ENCODE peak calls at places on chromosomes 7 and 10, in six cellular contexts. One of them, this sample, is unnamed.
A peak's percentile ranks its signal among the peaks of the same experiment; 100 is the strongest.

GRCh38 chr10:5951721-5952407 is 25.5 kb downstream of the IL15RA start:
- DNase-seq in cardiac muscle cell: no peak
- DNase-seq in pancreas: no peak
- DNase-seq in SK-N-SH: no peak
- DNase-seq in HCT116: no peak
- DNase-seq in MM.1S: no peak
- DNase-seq in this sample: no peak

GRCh38 chr7:23211542-23211941 is 29.7 kb downstream of the NUP42 start:
- DNase-seq in cardiac muscle cell: no peak
- DNase-seq in pancreas: no peak
- DNase-seq in SK-N-SH: no peak
- DNase-seq in HCT116: no peak
- DNase-seq in MM.1S: no peak
- DNase-seq in this sample: no peak

GRCh38 chr7:134691820-134692705 is 45.4 kb downstream of the BPGM start:
- DNase-seq in cardiac muscle cell: peak; percentile 85
- DNase-seq in pancreas: no peak
- DNase-seq in SK-N-SH: no peak
- DNase-seq in HCT116: no peak
- DNase-seq in MM.1S: no peak
- DNase-seq in this sample: peak; percentile 66

GRCh38 chr7:16264436-16265183 is 156.7 kb downstream of the CRPPA start:
- DNase-seq in cardiac muscle cell: no peak
- DNase-seq in pancreas: no peak
- DNase-seq in SK-N-SH: no peak
- DNase-seq in HCT116: no peak
- DNase-seq in MM.1S: no peak
- DNase-seq in this sample: no peak

GRCh38 chr7:140049339-140050024 is 13.3 kb downstream of the PARP12 start:
- DNase-seq in cardiac muscle cell: peak; percentile 22
- DNase-seq in pancreas: no peak
- DNase-seq in SK-N-SH: no peak
- DNase-seq in HCT116: no peak
- DNase-seq in MM.1S: peak; percentile 76
- DNase-seq in this sample: no peak

GRCh38 chr7:101983147-101983811 is 165.9 kb downstream of the CUX1 start:
- DNase-seq in cardiac muscle cell: no peak
- DNase-seq in pancreas: no peak
- DNase-seq in SK-N-SH: no peak
- DNase-seq in HCT116: no peak
- DNase-seq in MM.1S: no peak
- DNase-seq in this sample: no peak

GRCh38 chr7:15839415-15840100 is 153.1 kb upstream of the MEOX2 start:
- DNase-seq in cardiac muscle cell: peak; percentile 76
- DNase-seq in pancreas: no peak
- DNase-seq in SK-N-SH: peak; percentile 15
- DNase-seq in HCT116: no peak
- DNase-seq in MM.1S: no peak
- DNase-seq in this sample: peak; percentile 46

GRCh38 chr10:42149027-42149700 is 489.2 kb downstream of the ZNF33B start:
- DNase-seq in cardiac muscle cell: peak; percentile 1
- DNase-seq in pancreas: no peak
- DNase-seq in SK-N-SH: peak; percentile 4
- DNase-seq in HCT116: no peak
- DNase-seq in MM.1S: no peak
- DNase-seq in this sample: no peak

GRCh38 chr10:1426786-1427185 is 310.5 kb downstream of the ADARB2 start:
- DNase-seq in cardiac muscle cell: no peak
- DNase-seq in pancreas: no peak
- DNase-seq in SK-N-SH: no peak
- DNase-seq in HCT116: no peak
- DNase-seq in MM.1S: no peak
- DNase-seq in this sample: no peak

GRCh38 chr7:85004402-85004801 is 182.5 kb downstream of the SEMA3D start:
- DNase-seq in cardiac muscle cell: no peak
- DNase-seq in pancreas: no peak
- DNase-seq in SK-N-SH: no peak
- DNase-seq in HCT116: no peak
- DNase-seq in MM.1S: no peak
- DNase-seq in this sample: peak; percentile 56

GRCh38 chr7:35436452-35436851 is 182.6 kb upstream of the TBX20 start:
- DNase-seq in cardiac muscle cell: no peak
- DNase-seq in pancreas: no peak
- DNase-seq in SK-N-SH: peak; percentile 72
- DNase-seq in HCT116: no peak
- DNase-seq in MM.1S: no peak
- DNase-seq in this sample: no peak

GRCh38 chr7:35424869-35425495 is 171.1 kb upstream of the TBX20 start:
- DNase-seq in cardiac muscle cell: peak; percentile 73
- DNase-seq in pancreas: peak; percentile 41
- DNase-seq in SK-N-SH: peak; percentile 80
- DNase-seq in HCT116: peak; percentile 43
- DNase-seq in MM.1S: peak; percentile 67
- DNase-seq in this sample: peak; percentile 49

GRCh38 chr7:35430547-35431153 is 176.8 kb upstream of the TBX20 start:
- DNase-seq in cardiac muscle cell: peak; percentile 21
- DNase-seq in pancreas: no peak
- DNase-seq in SK-N-SH: no peak
- DNase-seq in HCT116: peak; percentile 45
- DNase-seq in MM.1S: no peak
- DNase-seq in this sample: no peak
- TF ChIP-seq CTCF in cardiac muscle cell: peak; percentile 31
- TF ChIP-seq CTCF in pancreas: no peak
- TF ChIP-seq CTCF in SK-N-SH: peak; percentile 52
- TF ChIP-seq CTCF in HCT116: peak; percentile 55
- TF ChIP-seq CTCF in MM.1S: peak; percentile 64
- TF ChIP-seq CTCF in this sample: peak; percentile 39

GRCh38 chr7:157279973-157280841 is 56.6 kb upstream of the DNAJB6 start:
- DNase-seq in cardiac muscle cell: no peak
- DNase-seq in pancreas: no peak
- DNase-seq in SK-N-SH: peak; percentile 41
- DNase-seq in HCT116: no peak
- DNase-seq in MM.1S: no peak
- DNase-seq in this sample: no peak
- H3K4me3 ChIP-seq in cardiac muscle cell: no peak overlapping the region
- H3K4me3 ChIP-seq in pancreas: peak overlapping the region; percentile 48
- H3K4me3 ChIP-seq in SK-N-SH: no peak overlapping the region
- H3K4me3 ChIP-seq in HCT116: no peak overlapping the region
- H3K4me3 ChIP-seq in MM.1S: no peak overlapping the region
- H3K4me3 ChIP-seq in this sample: no peak overlapping the region

DNA sequence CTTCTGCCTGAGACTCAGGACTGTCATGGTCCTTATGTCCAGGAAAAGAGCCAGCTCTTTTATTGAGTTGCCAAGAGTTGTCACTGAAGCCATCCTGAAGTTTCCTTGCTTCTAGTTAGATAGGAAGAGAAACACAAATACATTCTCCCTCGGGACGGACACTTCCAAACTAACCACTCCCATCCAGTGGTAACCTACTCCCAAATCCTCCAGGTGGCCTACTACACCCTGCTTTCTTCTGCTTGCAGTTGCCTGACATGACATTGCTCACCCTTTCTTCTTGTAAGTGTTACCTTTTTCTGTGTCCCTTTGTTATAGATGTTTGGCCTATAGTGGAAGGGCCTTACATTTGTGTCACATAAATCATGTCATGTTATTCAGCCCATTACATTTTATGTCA is 346.8 kb downstream of the NRG3 start:
- DNase-seq in cardiac muscle cell: no peak
- DNase-seq in pancreas: no peak
- DNase-seq in SK-N-SH: no peak
- DNase-seq in HCT116: no peak
- DNase-seq in MM.1S: no peak
- DNase-seq in this sample: no peak
- TF ChIP-seq CTCF in cardiac muscle cell: no peak
- TF ChIP-seq CTCF in pancreas: no peak
- TF ChIP-seq CTCF in SK-N-SH: no peak
- TF ChIP-seq CTCF in HCT116: no peak
- TF ChIP-seq CTCF in MM.1S: no peak
- TF ChIP-seq CTCF in this sample: no peak

DNA sequence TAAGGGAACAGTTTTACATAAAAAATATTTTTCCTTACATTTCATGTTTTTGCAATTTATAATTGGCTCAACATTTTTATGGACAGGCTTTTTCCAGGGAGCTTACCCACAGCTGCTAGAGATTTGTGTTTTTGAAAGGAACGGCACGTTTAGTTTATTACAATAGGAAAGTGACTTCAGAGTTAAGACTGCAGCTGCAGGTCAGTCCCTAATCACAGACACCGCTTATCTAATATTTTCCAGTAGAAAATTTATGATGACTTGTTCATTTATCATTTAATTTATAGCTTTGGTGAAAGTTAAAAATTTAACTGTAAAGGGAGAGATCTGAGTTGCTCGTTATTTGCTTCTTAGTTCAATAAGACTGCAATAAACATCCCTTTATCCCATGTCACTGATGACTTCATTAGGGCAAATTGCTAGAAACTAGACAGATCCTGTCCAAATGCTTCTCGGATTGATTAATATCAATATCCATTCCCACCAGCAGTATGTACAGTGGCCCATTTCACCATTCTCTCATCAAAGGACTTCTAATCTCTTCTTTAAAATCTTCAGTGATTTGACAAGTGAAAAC is 97.0 kb upstream of the ODAD2 start:
- DNase-seq in cardiac muscle cell: no peak
- DNase-seq in pancreas: no peak
- DNase-seq in SK-N-SH: no peak
- DNase-seq in HCT116: no peak
- DNase-seq in MM.1S: no peak
- DNase-seq in this sample: no peak
- H3K4me3 ChIP-seq in cardiac muscle cell: no peak overlapping the region
- H3K4me3 ChIP-seq in pancreas: no peak overlapping the region
- H3K4me3 ChIP-seq in SK-N-SH: no peak overlapping the region
- H3K4me3 ChIP-seq in HCT116: no peak overlapping the region
- H3K4me3 ChIP-seq in MM.1S: no peak overlapping the region
- H3K4me3 ChIP-seq in this sample: no peak overlapping the region

GRCh38 chr7:49638166-49638565 is 135.3 kb upstream of the VWC2 start:
- DNase-seq in cardiac muscle cell: no peak
- DNase-seq in pancreas: no peak
- DNase-seq in SK-N-SH: no peak
- DNase-seq in HCT116: no peak
- DNase-seq in MM.1S: no peak
- DNase-seq in this sample: no peak
- TF ChIP-seq CTCF in cardiac muscle cell: no peak
- TF ChIP-seq CTCF in pancreas: no peak
- TF ChIP-seq CTCF in SK-N-SH: peak; percentile 11
- TF ChIP-seq CTCF in HCT116: no peak
- TF ChIP-seq CTCF in MM.1S: no peak
- TF ChIP-seq CTCF in this sample: no peak

DNA sequence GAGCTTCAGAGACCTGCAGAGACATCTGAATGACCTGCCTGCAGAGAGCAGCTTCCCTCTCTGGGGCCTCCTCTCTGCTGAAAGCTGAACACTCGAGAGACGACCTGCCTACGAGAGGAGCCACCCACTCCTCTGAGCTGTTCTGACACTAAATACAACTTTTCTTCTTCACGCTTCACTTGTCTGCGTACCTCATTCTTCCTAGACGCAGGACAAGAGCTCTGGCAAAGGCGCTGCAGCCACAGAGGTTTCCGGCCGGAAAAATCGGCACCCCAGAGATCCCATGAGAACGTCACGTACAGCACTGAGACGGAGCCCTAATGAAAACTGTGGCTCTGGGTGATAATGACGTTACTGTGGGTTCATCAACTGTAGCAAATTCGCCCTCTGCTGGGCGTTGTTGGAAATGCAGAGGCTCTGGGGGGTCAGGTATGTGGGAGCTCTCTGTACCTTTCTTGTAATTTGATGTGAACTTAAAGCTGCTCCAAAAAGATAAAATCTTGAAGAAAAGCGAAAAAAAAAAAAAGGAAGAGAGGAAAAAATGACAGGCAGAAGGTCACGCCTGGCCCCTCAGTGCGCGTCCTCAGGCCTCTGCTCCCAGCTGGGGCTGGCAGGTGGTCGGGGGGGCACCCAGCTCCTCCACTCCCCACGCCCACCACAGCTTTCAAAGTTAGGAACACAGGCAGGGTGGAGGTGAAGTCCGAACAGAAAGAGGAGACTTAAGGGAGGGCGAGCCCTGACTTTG is 120.7 kb downstream of the DYNC2I1 start:
- DNase-seq in cardiac muscle cell: peak; percentile 84
- DNase-seq in pancreas: peak; percentile 70
- DNase-seq in SK-N-SH: peak; percentile 93
- DNase-seq in HCT116: peak; percentile 73
- DNase-seq in MM.1S: peak; percentile 89
- DNase-seq in this sample: peak; percentile 58
- H3K4me3 ChIP-seq in cardiac muscle cell: peak overlapping the region; percentile 18
- H3K4me3 ChIP-seq in pancreas: no peak overlapping the region
- H3K4me3 ChIP-seq in SK-N-SH: peak overlapping the region; percentile 55
- H3K4me3 ChIP-seq in HCT116: peak overlapping the region; percentile 15
- H3K4me3 ChIP-seq in MM.1S: peak overlapping the region; percentile 47
- H3K4me3 ChIP-seq in this sample: peak overlapping the region; percentile 16

GRCh38 chr10:73166972-73167371 is 836 bp downstream of the ECD start:
- DNase-seq in cardiac muscle cell: no peak
- DNase-seq in pancreas: no peak
- DNase-seq in SK-N-SH: no peak
- DNase-seq in HCT116: no peak
- DNase-seq in MM.1S: no peak
- DNase-seq in this sample: no peak

GRCh38 chr10:73172867-73173266 is 4.9 kb downstream of the FAM149B1 start:
- DNase-seq in cardiac muscle cell: no peak
- DNase-seq in pancreas: no peak
- DNase-seq in SK-N-SH: no peak
- DNase-seq in HCT116: no peak
- DNase-seq in MM.1S: no peak
- DNase-seq in this sample: no peak

GRCh38 chr10:73167557-73168485 is at the start of the genes ECD and FAM149B1:
- DNase-seq in cardiac muscle cell: peak; percentile 96
- DNase-seq in pancreas: peak; percentile 94
- DNase-seq in SK-N-SH: peak; percentile 95
- DNase-seq in HCT116: peak; percentile 90
- DNase-seq in MM.1S: peak; percentile 94
- DNase-seq in this sample: peak; percentile 93

GRCh38 chr10:73169320-73169719 is 1.4 kb downstream of the FAM149B1 start:
- DNase-seq in cardiac muscle cell: no peak
- DNase-seq in pancreas: no peak
- DNase-seq in SK-N-SH: no peak
- DNase-seq in HCT116: no peak
- DNase-seq in MM.1S: no peak
- DNase-seq in this sample: no peak

GRCh38 chr10:73168486-73168844 is 546 bp downstream of the FAM149B1 start:
- DNase-seq in cardiac muscle cell: no peak
- DNase-seq in pancreas: no peak
- DNase-seq in SK-N-SH: no peak
- DNase-seq in HCT116: no peak
- DNase-seq in MM.1S: peak; percentile 14
- DNase-seq in this sample: peak; percentile 38
- TF ChIP-seq CTCF in cardiac muscle cell: no peak
- TF ChIP-seq CTCF in pancreas: no peak
- TF ChIP-seq CTCF in SK-N-SH: no peak
- TF ChIP-seq CTCF in HCT116: no peak
- TF ChIP-seq CTCF in MM.1S: no peak
- TF ChIP-seq CTCF in this sample: no peak

GRCh38 chr10:17214991-17215781 is 12.9 kb upstream of the VIM start:
- DNase-seq in cardiac muscle cell: peak; percentile 98
- DNase-seq in pancreas: no peak
- DNase-seq in SK-N-SH: no peak
- DNase-seq in HCT116: peak; percentile 83
- DNase-seq in MM.1S: no peak
- DNase-seq in this sample: peak; percentile 99
- H3K4me3 ChIP-seq in cardiac muscle cell: no peak overlapping the region
- H3K4me3 ChIP-seq in pancreas: no peak overlapping the region
- H3K4me3 ChIP-seq in SK-N-SH: peak overlapping the region; percentile 51
- H3K4me3 ChIP-seq in HCT116: no peak overlapping the region
- H3K4me3 ChIP-seq in MM.1S: no peak overlapping the region
- H3K4me3 ChIP-seq in this sample: peak overlapping the region; percentile 24

This sample was measured in astrocyte of the spinal cord.